ENCODE peak calls at places on chromosomes 11 and 22, in five cellular contexts. One of them, this sample, is unnamed.

GRCh38 chr11:57477507-57478189 is 17.3 kb downstream of the RTN4RL2 start:
- DNase-seq in lower leg skin: no peak
- DNase-seq in IMR-90: no peak
- DNase-seq in tibial nerve: no peak
- DNase-seq in right lobe of liver: no peak
- DNase-seq in this sample: no peak

GRCh38 chr22:36197065-36197440 is 4.6 kb downstream of the APOL4 start:
- DNase-seq in right lobe of liver: no peak
- DNase-seq in IMR-90: peak
- DNase-seq in lower leg skin: no peak
- DNase-seq in tibial nerve: peak
- DNase-seq in this sample: peak

GRCh38 chr22:29510542-29510941 is 30.5 kb downstream of the NEFH start:
- DNase-seq in right lobe of liver: no peak
- DNase-seq in tibial nerve: no peak
- DNase-seq in lower leg skin: no peak
- DNase-seq in IMR-90: no peak
- DNase-seq in this sample: no peak

GRCh38 chr22:19874307-19875060 is 19.8 kb upstream of the GNB1L start:
- DNase-seq in right lobe of liver: no peak
- DNase-seq in tibial nerve: no peak
- DNase-seq in lower leg skin: no peak
- DNase-seq in IMR-90: no peak
- DNase-seq in this sample: no peak

GRCh38 chr22:44440224-44441160 is 57.5 kb downstream of the RTL6 start:
- DNase-seq in IMR-90: no peak
- DNase-seq in tibial nerve: no peak
- DNase-seq in lower leg skin: no peak
- DNase-seq in right lobe of liver: no peak
- DNase-seq in this sample: no peak

GRCh38 chr22:29117799-29118477 is 45.1 kb downstream of the KREMEN1 start:
- DNase-seq in lower leg skin: no peak
- DNase-seq in IMR-90: peak
- DNase-seq in tibial nerve: no peak
- DNase-seq in right lobe of liver: no peak
- DNase-seq in this sample: no peak

GRCh38 chr11:14891143-14892035 is 642 bp downstream of the CYP2R1 start:
- DNase-seq in IMR-90: peak
- DNase-seq in tibial nerve: peak
- DNase-seq in lower leg skin: peak
- DNase-seq in right lobe of liver: peak
- DNase-seq in this sample: peak

GRCh38 chr22:41768420-41768819 is 32.1 kb upstream of the CCDC134 start:
- DNase-seq in tibial nerve: no peak
- DNase-seq in IMR-90: peak
- DNase-seq in right lobe of liver: no peak
- DNase-seq in lower leg skin: no peak
- DNase-seq in this sample: no peak

GRCh38 chr11:130729678-130730300 is 186.5 kb downstream of the SNX19 start:
- DNase-seq in IMR-90: no peak
- DNase-seq in right lobe of liver: no peak
- DNase-seq in lower leg skin: no peak
- DNase-seq in tibial nerve: no peak
- DNase-seq in this sample: no peak

GRCh38 chr11:90737328-90738050 is 514.6 kb upstream of the CHORDC1 start:
- DNase-seq in tibial nerve: no peak
- DNase-seq in IMR-90: no peak
- DNase-seq in lower leg skin: no peak
- DNase-seq in right lobe of liver: no peak
- DNase-seq in this sample: no peak

GRCh38 chr11:88179141-88179540 is 3.9 kb upstream of the RAB38 start:
- DNase-seq in IMR-90: peak
- DNase-seq in tibial nerve: no peak
- DNase-seq in right lobe of liver: no peak
- DNase-seq in lower leg skin: no peak
- DNase-seq in this sample: no peak

GRCh38 chr11:47904048-47904447 is 55.9 kb upstream of the NUP160 start:
- DNase-seq in right lobe of liver: no peak
- DNase-seq in IMR-90: peak
- DNase-seq in lower leg skin: no peak
- DNase-seq in tibial nerve: no peak
- DNase-seq in this sample: no peak

DNA sequence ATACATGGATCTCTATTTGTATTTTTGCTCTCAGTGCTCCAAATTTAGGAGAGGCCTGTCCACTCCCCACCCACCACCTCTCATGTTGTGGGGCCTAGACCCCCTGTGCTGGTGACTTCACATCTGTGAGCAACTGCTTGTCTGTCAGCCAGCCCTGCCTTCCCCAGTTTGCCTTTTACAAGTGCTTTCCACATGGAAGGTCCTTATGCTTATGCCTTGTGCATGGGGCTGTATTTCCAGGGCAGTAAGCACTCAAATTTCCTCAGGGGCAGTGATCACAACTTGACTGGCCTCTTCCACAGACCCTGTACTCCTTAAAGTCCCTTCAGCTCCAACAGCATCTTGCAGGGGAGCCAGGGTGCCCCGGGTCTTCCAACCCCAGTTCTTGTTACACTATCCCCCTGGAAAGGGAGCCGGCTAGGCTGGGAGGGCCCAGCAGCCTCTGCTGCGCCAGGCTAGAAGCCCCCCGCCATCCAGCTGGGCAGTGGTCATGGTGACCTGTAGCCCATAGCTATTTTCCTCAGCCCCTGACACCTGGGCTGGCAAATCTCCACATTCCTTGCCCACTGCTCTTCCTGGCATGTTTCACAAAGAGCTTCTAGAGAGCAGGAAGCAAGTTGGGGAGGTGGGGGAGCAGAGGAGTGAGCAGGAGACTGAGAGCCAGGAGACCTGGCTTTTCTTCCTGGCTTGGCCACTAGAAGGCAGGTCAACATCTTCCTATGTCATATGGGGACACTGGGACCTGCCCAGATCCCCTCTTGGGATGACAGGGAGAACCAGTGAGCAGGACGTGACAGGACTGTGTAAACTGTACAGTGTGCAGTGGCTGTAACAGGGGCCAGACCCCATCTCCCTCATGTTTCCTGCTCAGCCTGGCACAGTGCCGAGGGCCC is 29.7 kb downstream of the GDPD5 start:
- DNase-seq in tibial nerve: no peak
- DNase-seq in right lobe of liver: no peak
- DNase-seq in IMR-90: no peak
- DNase-seq in lower leg skin: no peak
- DNase-seq in this sample: no peak
- TF ChIP-seq CTCF in tibial nerve: no peak
- TF ChIP-seq CTCF in right lobe of liver: no peak
- TF ChIP-seq CTCF in IMR-90: peak
- TF ChIP-seq CTCF in lower leg skin: no peak
- TF ChIP-seq CTCF in this sample: no peak

GRCh38 chr11:65166893-65167292 is 3.1 kb upstream of the SPDYC start:
- DNase-seq in lower leg skin: no peak
- DNase-seq in right lobe of liver: no peak
- DNase-seq in IMR-90: no peak
- DNase-seq in tibial nerve: no peak
- DNase-seq in this sample: no peak

GRCh38 chr11:65170058-65170534 is at the start of gene SPDYC:
- DNase-seq in right lobe of liver: no peak
- DNase-seq in IMR-90: no peak
- DNase-seq in tibial nerve: no peak
- DNase-seq in lower leg skin: no peak
- DNase-seq in this sample: peak

GRCh38 chr11:65165847-65166317 is 4.2 kb upstream of the SPDYC start:
- DNase-seq in right lobe of liver: peak
- DNase-seq in tibial nerve: peak
- DNase-seq in lower leg skin: no peak
- DNase-seq in IMR-90: no peak
- DNase-seq in this sample: no peak

GRCh38 chr11:65172600-65172999 is 2.6 kb downstream of the SPDYC start:
- DNase-seq in lower leg skin: no peak
- DNase-seq in IMR-90: no peak
- DNase-seq in right lobe of liver: no peak
- DNase-seq in tibial nerve: no peak
- DNase-seq in this sample: no peak

GRCh38 chr11:65169164-65169641 is 830 bp upstream of the SPDYC start:
- DNase-seq in lower leg skin: no peak
- DNase-seq in right lobe of liver: no peak
- DNase-seq in IMR-90: peak
- DNase-seq in tibial nerve: no peak
- DNase-seq in this sample: no peak
- TF ChIP-seq POLR2A in lower leg skin: no peak
- TF ChIP-seq POLR2A in right lobe of liver: no peak
- TF ChIP-seq POLR2A in IMR-90: no peak
- TF ChIP-seq POLR2A in tibial nerve: no peak
- TF ChIP-seq POLR2A in this sample: no peak

DNA sequence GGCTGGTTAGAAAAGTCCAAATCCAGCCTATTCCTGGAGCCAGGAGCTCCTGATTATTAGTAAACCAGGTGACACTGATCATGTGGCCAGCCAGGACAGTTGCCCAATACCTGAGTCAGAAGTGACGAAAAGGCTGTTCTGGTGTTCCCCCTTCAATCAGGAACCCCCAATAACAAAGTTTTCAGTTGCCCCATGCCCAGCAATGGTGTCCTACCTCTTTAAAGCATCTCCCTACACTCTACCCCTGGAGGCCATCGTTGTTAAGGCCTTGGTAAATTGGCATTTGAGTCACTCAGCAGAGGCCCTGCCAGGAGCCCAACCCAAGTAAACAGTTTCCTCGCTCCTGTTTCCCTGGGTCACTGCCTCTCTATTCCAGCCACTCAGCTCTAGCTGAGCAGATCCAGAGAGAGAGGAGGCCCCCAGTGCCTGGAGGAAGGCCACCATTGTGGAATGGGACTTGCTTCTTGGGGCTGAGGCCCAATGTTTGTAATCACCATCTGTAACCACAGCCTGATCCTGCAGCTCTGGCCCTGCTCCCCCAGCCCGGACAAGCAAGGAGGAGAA is 25.0 kb downstream of the ARHGAP1 start:
- DNase-seq in tibial nerve: peak
- DNase-seq in IMR-90: peak
- DNase-seq in lower leg skin: peak
- DNase-seq in right lobe of liver: peak
- DNase-seq in this sample: no peak
- TF ChIP-seq CTCF in tibial nerve: no peak
- TF ChIP-seq CTCF in IMR-90: no peak
- TF ChIP-seq CTCF in lower leg skin: no peak
- TF ChIP-seq CTCF in right lobe of liver: no peak
- TF ChIP-seq CTCF in this sample: no peak

GRCh38 chr11:123057604-123058305 is 4.2 kb downstream of the HSPA8 start:
- DNase-seq in lower leg skin: no peak
- DNase-seq in right lobe of liver: no peak
- DNase-seq in IMR-90: no peak
- DNase-seq in tibial nerve: no peak
- DNase-seq in this sample: no peak

GRCh38 chr11:123061403-123062157 is at the start of gene HSPA8:
- DNase-seq in IMR-90: peak
- DNase-seq in right lobe of liver: peak
- DNase-seq in lower leg skin: peak
- DNase-seq in tibial nerve: peak
- DNase-seq in this sample: peak

GRCh38 chr11:123062158-123062891 is 389 bp upstream of the HSPA8 start:
- DNase-seq in lower leg skin: peak
- DNase-seq in tibial nerve: peak
- DNase-seq in IMR-90: peak
- DNase-seq in right lobe of liver: peak
- DNase-seq in this sample: peak

GRCh38 chr11:123062892-123063395 is 1.0 kb upstream of the HSPA8 start:
- DNase-seq in tibial nerve: no peak
- DNase-seq in lower leg skin: peak
- DNase-seq in right lobe of liver: no peak
- DNase-seq in IMR-90: peak
- DNase-seq in this sample: no peak

GRCh38 chr11:123060265-123061000 is 1.5 kb downstream of the HSPA8 start:
- DNase-seq in lower leg skin: no peak
- DNase-seq in tibial nerve: no peak
- DNase-seq in right lobe of liver: no peak
- DNase-seq in IMR-90: no peak
- DNase-seq in this sample: no peak
- TF ChIP-seq POLR2A in lower leg skin: no peak
- TF ChIP-seq POLR2A in tibial nerve: no peak
- TF ChIP-seq POLR2A in right lobe of liver: no peak
- TF ChIP-seq POLR2A in IMR-90: peak
- TF ChIP-seq POLR2A in this sample: no peak

GRCh38 chr11:11075515-11076171 is 217.8 kb upstream of the ZBED5 start:
- DNase-seq in right lobe of liver: no peak
- DNase-seq in lower leg skin: no peak
- DNase-seq in IMR-90: no peak
- DNase-seq in tibial nerve: no peak
- DNase-seq in this sample: no peak
- TF ChIP-seq CTCF in right lobe of liver: no peak
- TF ChIP-seq CTCF in lower leg skin: no peak
- TF ChIP-seq CTCF in IMR-90: no peak
- TF ChIP-seq CTCF in tibial nerve: no peak
- TF ChIP-seq CTCF in this sample: no peak

GRCh38 chr11:46562527-46562926 is 31.3 kb downstream of the AMBRA1 start:
- DNase-seq in tibial nerve: no peak
- DNase-seq in right lobe of liver: no peak
- DNase-seq in lower leg skin: no peak
- DNase-seq in IMR-90: no peak
- DNase-seq in this sample: no peak
- TF ChIP-seq POLR2A in tibial nerve: no peak
- TF ChIP-seq POLR2A in right lobe of liver: no peak
- TF ChIP-seq POLR2A in lower leg skin: no peak
- TF ChIP-seq POLR2A in IMR-90: no peak
- TF ChIP-seq POLR2A in this sample: no peak

GRCh38 chr11:106152013-106152412 is 74.6 kb downstream of the AASDHPPT start:
- DNase-seq in tibial nerve: no peak
- DNase-seq in IMR-90: peak
- DNase-seq in lower leg skin: peak
- DNase-seq in right lobe of liver: no peak
- DNase-seq in this sample: no peak
- TF ChIP-seq CTCF in tibial nerve: no peak
- TF ChIP-seq CTCF in IMR-90: no peak
- TF ChIP-seq CTCF in lower leg skin: no peak
- TF ChIP-seq CTCF in right lobe of liver: peak
- TF ChIP-seq CTCF in this sample: no peak

DNA sequence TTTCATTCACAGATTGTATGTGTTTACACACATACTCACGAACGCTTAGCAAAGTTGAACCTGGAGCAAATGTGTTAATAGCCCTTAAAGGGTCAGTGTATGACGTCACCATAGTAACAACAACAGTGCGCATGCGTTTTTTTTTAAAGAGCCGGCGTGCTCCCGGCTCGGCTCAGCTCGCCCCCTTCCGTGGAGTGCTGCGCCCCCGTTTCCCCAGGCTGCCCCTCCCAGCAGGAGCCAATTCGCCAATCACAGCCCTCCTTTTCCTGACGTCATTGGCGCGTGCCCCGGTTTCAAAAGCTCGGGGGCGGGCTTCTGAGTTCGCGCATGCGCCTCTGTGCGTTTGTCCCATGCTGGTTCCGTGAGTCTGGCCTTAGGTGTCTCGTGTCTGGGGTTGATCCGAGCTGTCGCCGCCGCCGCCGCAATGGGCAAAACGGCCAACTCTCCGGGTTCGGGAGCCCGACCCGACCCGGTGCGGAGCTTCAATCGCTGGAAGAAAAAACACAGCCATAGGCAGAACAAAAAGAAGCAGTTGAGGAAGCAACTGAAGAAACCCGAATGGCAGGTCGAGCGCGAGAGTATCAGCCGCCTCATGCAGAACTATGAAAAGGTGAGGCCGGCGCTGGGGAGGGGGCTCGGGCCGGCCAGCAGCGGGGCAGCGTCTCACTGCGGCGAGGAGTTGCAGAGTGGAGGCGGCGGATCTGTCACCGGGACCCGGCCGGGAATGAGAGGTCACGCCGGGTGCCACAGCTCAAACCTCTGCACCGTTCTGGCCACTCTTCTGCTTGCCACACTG is at the start of gene DDX10:
- DNase-seq in lower leg skin: peak
- DNase-seq in IMR-90: peak
- DNase-seq in tibial nerve: peak
- DNase-seq in right lobe of liver: peak
- DNase-seq in this sample: peak
- TF ChIP-seq POLR2A in lower leg skin: no peak
- TF ChIP-seq POLR2A in IMR-90: no peak
- TF ChIP-seq POLR2A in tibial nerve: peak
- TF ChIP-seq POLR2A in right lobe of liver: peak
- TF ChIP-seq POLR2A in this sample: no peak

This sample was measured in testis.